ENCODE peak calls at places on chromosomes 12 and 14, in seven cellular contexts. I is cardiac muscle cell, R is cardiac fibroblast, A is fibroblast of lung, H is transverse colon, B is IMR-90, W is fibroblast of pulmonary artery. P is an unnamed sample.

GRCh38 chr12:2641761-2642160 is 153.0 kb upstream of the FKBP4 start:
- DNase-seq in I (no peak), R (no peak), A (no peak), H (peak), B (no peak), W (no peak), P (no peak)

GRCh38 chr12:115398311-115398781 is 714.4 kb upstream of the TBX3 start:
- DNase-seq in I (peak), R (peak), A (peak), H (peak), B (no peak), W (no peak), P (peak)

GRCh38 chr12:28563286-28563685 is 373.0 kb downstream of the CCDC91 start:
- DNase-seq in I (no peak), R (no peak), A (no peak), H (no peak), B (no peak), W (peak), P (no peak)

GRCh38 chr12:92912052-92912451 is 17.0 kb downstream of the EEA1 start:
- DNase-seq in I (no peak), R (no peak), A (peak), H (no peak), B (peak), W (no peak), P (no peak)

GRCh38 chr12:89253483-89253882 is 98.8 kb downstream of the DUSP6 start:
- DNase-seq in I (no peak), R (no peak), A (no peak), H (no peak), B (no peak), W (no peak), P (no peak)

GRCh38 chr12:32549675-32550079 is 129.4 kb upstream of the DNM1L start:
- DNase-seq in I (no peak), R (peak), A (peak), H (no peak), B (peak), W (no peak), P (no peak)

GRCh38 chr14:65115615-65116014 is 13.3 kb upstream of the MAX start:
- DNase-seq in I (no peak), R (no peak), A (no peak), H (no peak), B (no peak), W (no peak), P (no peak)

GRCh38 chr12:2212537-2212936 is 159.8 kb downstream of the CACNA1C start:
- DNase-seq in I (no peak), R (no peak), A (no peak), H (no peak), B (no peak), W (no peak), P (no peak)

GRCh38 chr12:52152905-52153317 is 38.9 kb downstream of the KRT80 start:
- DNase-seq in I (no peak), R (no peak), A (no peak), H (no peak), B (no peak), W (no peak), P (no peak)

GRCh38 chr12:75606921-75607320 is 95.5 kb upstream of the KRR1 start:
- DNase-seq in I (no peak), R (no peak), A (no peak), H (no peak), B (no peak), W (no peak), P (no peak)

GRCh38 chr12:54131641-54132280 is 57.0 kb downstream of the SMUG1 start:
- DNase-seq in I (no peak), R (no peak), A (no peak), H (no peak), B (no peak), W (no peak), P (no peak)

GRCh38 chr12:29024117-29024516 is 125.0 kb upstream of the FAR2 start:
- DNase-seq in I (no peak), R (no peak), A (no peak), H (no peak), B (no peak), W (no peak), P (no peak)

GRCh38 chr12:69044887-69045286 is 111.9 kb upstream of the CPM start:
- DNase-seq in I (no peak), R (no peak), A (no peak), H (no peak), B (no peak), W (no peak), P (no peak)

GRCh38 chr12:79587368-79587767 is 103.4 kb downstream of the PAWR start:
- DNase-seq in I (no peak), R (no peak), A (no peak), H (no peak), B (no peak), W (no peak), P (no peak)

GRCh38 chr12:321606-322326 is 59.1 kb upstream of the SLC6A13 start:
- DNase-seq in I (peak), R (peak), A (peak), H (no peak), B (no peak), W (peak), P (no peak)

GRCh38 chr12:96221391-96221790 is 27.2 kb downstream of the ELK3 start:
- DNase-seq in I (no peak), R (no peak), A (no peak), H (no peak), B (no peak), W (no peak), P (no peak)

GRCh38 chr12:120262852-120263724 is 2.4 kb downstream of the PXN start:
- DNase-seq in I (no peak), R (peak), A (no peak), H (no peak), B (no peak), W (peak), P (no peak)

GRCh38 chr12:48924617-48925217 is 575 bp downstream of the FKBP11 start:
- DNase-seq in I (peak), R (peak), A (peak), H (peak), B (peak), W (peak), P (peak)

GRCh38 chr12:85155791-85156190 is 119.6 kb downstream of the LRRIQ1 start:
- DNase-seq in I (peak), R (peak), A (peak), H (no peak), B (no peak), W (peak), P (no peak)

DNA sequence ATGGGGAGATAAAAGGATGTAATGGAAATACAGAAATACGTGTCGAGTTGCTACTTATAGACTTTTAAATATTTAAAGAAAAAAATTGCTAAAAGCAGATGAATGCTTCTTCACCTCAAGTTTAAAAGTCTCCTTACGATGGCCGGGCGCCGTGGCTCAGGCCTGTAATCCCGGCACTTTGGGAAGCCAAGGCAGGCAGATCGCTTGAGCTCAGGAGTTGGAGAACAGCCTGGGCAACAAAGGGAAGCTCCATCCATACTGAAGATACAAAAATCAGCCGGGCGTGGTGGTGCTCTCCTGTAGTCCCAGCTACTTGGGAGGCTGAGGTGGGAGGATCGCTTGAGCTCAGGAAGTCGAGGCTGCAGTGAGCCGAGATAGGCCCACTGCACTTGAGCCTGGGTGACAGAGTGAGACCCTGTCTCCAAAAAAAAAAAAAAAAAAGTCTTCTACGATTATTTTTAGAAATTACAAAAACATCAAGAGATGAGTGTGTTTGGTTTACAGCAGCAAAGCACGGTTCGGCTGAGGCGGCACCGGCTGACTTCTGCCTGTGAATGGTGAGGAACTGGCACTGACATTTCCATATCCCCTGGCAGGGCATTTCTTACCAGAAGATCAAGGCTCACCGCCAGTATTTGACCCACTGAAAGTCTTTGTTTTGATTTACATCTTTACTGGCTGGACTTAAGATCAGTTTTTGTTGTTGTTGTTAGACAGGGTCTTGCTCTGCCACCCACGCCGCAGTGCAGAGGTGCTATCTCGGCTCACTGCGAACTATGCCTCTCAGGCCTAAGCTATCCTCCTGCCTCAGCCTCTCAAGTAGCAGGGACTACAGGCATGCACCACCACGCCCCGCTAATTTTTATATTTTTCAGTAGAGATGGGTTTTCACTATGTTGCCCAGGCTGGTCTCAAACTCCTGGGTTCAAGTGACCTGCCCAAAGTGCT is 3.9 kb upstream of the MTA1 start:
- DNase-seq in I (no peak), R (no peak), A (no peak), H (no peak), B (no peak), W (no peak), P (no peak)
- H3K4me3 ChIP-seq in I (peak), R (peak), A (no peak), H (no peak), B (peak), W (peak), P (peak)

GRCh38 chr14:104682107-104682593 is 7.3 kb upstream of the INF2 start:
- DNase-seq in I (peak), R (peak), A (no peak), H (no peak), B (no peak), W (no peak), P (no peak)

GRCh38 chr14:104680806-104681688 is 8.4 kb upstream of the INF2 start:
- DNase-seq in I (peak), R (peak), A (peak), H (peak), B (peak), W (peak), P (peak)

GRCh38 chr14:104683653-104684448 is 5.6 kb upstream of the INF2 start:
- DNase-seq in I (no peak), R (no peak), A (no peak), H (no peak), B (no peak), W (no peak), P (no peak)

GRCh38 chr14:104680056-104680805 is 9.2 kb upstream of the INF2 start:
- DNase-seq in I (no peak), R (peak), A (peak), H (peak), B (peak), W (peak), P (no peak)

GRCh38 chr14:104681689-104682074 is 7.7 kb upstream of the INF2 start:
- DNase-seq in I (peak), R (peak), A (peak), H (peak), B (peak), W (peak), P (peak)
- TF ChIP-seq CTCF in I (peak), R (no peak), A (peak), H (no peak), B (no peak), W (no peak), P (no peak)

GRCh38 chr14:89163237-89163636 is 253.8 kb downstream of the FOXN3 start:
- DNase-seq in I (no peak), R (no peak), A (no peak), H (no peak), B (no peak), W (no peak), P (no peak)
- H3K4me3 ChIP-seq in I (no peak), R (no peak), A (no peak), H (no peak), B (no peak), W (no peak), P (no peak)

DNA sequence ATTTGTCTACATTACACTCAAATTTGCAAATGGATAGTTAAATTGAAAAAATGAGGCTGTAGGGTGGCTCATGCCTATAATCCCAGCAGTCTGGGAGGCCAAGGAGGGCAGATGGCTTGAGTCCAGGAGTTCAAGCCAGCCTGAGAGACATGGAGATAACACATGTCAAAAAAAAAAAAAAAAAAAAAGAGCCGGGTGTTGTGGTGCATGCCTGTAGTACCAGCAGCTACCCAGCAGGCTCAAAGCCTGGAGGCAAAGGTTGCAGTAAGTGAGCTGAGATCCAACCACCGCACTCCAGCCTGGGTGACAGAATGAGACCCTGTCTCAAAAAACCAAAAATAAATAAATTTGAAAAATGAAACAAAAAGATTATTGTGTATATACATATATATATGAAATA is 119.9 kb upstream of the MGAT4C start:
- DNase-seq in I (peak), R (peak), A (no peak), H (no peak), B (no peak), W (no peak), P (no peak)
- TF ChIP-seq CTCF in I (no peak), R (no peak), A (no peak), H (no peak), B (no peak), W (peak), P (no peak)

GRCh38 chr14:92649934-92650545 is 98.4 kb downstream of the LGMN start:
- DNase-seq in I (no peak), R (peak), A (peak), H (peak), B (peak), W (peak), P (no peak)
- H3K4me3 ChIP-seq in I (no peak), R (no peak), A (no peak), H (no peak), B (no peak), W (no peak), P (no peak)

GRCh38 chr12:42238240-42239140 is at the start of gene YAF2:
- DNase-seq in I (peak), R (peak), A (peak), H (peak), B (peak), W (peak), P (peak)

GRCh38 chr12:42236017-42236416 is 2.0 kb downstream of the YAF2 start:
- DNase-seq in I (no peak), R (no peak), A (no peak), H (no peak), B (no peak), W (no peak), P (no peak)

GRCh38 chr12:42237853-42238239 is 202 bp downstream of the YAF2 start:
- DNase-seq in I (no peak), R (no peak), A (no peak), H (no peak), B (no peak), W (no peak), P (no peak)

GRCh38 chr12:42235426-42235825 is 2.6 kb downstream of the YAF2 start:
- DNase-seq in I (no peak), R (no peak), A (no peak), H (no peak), B (no peak), W (no peak), P (no peak)

DNA sequence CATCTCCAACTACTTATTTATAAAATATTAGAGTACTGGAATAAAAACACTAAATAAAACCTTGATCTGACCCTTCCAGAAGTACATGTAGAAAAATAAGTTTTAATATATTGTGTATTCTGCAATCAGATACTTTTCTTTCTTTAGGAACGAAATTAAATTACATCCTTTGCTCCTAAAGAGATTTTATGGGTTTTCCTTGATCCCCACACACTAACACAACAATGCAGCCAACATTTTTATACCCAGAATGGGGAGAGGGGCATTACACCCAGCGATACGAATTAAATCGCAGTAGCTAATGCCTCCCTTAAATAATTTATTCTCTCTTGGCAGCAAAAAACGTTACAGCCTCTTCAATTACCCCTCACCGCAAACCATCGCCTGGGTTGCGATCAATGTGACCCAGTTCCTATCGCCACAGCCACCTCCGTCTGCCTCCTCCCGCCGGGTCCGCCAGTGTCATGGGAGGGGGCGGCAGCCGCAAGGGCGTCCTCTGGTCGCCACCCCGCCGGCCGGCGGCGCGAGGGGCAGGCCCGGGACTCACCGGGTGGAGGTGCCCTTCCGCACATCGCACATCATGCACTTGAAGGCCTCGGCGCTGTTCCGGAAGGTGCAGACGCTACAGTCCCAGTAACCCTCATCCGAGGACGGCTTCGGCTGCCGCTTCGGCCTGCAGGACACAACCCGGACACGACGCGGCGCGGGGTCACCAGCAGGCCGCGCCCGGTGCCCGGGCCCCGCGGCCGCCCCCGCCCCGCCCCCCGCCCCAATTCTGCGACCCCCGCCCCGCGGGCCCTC is 796 bp downstream of the YAF2 start:
- DNase-seq in I (peak), R (peak), A (peak), H (peak), B (peak), W (peak), P (peak)
- TF ChIP-seq CTCF in I (peak), R (peak), A (peak), H (peak), B (peak), W (peak), P (no peak)

DNA sequence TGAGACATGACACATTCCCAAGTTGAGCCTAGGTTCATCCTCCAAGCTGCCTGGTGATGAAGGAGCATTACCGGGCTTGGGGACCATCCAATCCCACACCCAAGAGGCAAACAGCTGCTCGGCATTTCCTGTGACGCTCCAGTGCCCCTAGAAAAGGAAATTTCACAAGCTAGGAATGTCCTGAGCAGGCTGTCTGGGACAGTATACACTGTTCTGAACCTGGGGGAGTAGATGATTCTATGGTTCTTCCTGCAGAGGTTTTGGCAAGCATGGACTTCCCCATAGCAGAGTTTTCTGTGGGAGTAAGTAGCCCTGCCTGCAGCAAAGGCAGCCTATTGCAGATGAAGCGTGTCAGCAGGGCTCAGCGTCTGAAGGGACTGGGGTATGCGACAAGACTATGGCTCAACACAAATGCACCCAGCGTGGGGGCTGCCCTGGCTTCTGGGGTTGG is 47.4 kb upstream of the SRSF5 start:
- DNase-seq in I (no peak), R (peak), A (peak), H (peak), B (peak), W (peak), P (no peak)
- H3K4me3 ChIP-seq in I (no peak), R (no peak), A (no peak), H (no peak), B (no peak), W (no peak), P (no peak)

GRCh38 chr14:66401447-66402095 is 84.6 kb upstream of the CCDC196 start:
- DNase-seq in I (no peak), R (peak), A (peak), H (no peak), B (no peak), W (peak), P (no peak)
- TF ChIP-seq CTCF in I (peak), R (peak), A (peak), H (peak), B (peak), W (peak), P (no peak)